ENCODE peak calls at places on chromosome 16, in six cellular contexts. B is activated gamma-delta T cell treated with anti-CD3 and anti-CD28 coated beads, Interleukin-2, amount 50 U/mL, for 16 hours; T is activated CD8-positive, alpha-beta T cell treated with anti-CD3 and anti-CD28 coated beads for 36 hours; D is stimulated activated CD4-positive, alpha-beta T cell treated with anti-CD3 and anti-CD28 coated beads, Interleukin-15, amount 100 ng/mL, for 48 hours; L is NCI-H1436; E is stomach. F is an unnamed sample.

GRCh38 chr16:50334106-50334975 is 34.4 kb downstream of the BRD7 start:
- DNase-seq in E (no peak), T (no peak), B (no peak), D (no peak), L (no peak), F (no peak)

GRCh38 chr16:50273888-50274770 is 7.8 kb downstream of the ADCY7 start:
- DNase-seq in T (peak; percentile 73), D (no peak), B (peak; percentile 36), E (no peak), L (no peak), F (no peak)

GRCh38 chr16:25060920-25061319 is 45.8 kb upstream of the ARHGAP17 start:
- DNase-seq in B (no peak), L (no peak), E (no peak), T (no peak), D (no peak), F (no peak)

GRCh38 chr16:27972500-27972899 is 91.0 kb downstream of the GSG1L start:
- DNase-seq in B (no peak), E (no peak), T (peak; percentile 76), D (peak; percentile 7), L (peak; percentile 24), F (peak; percentile 25)

GRCh38 chr16:70478912-70479341 is 24.5 kb downstream of the FCSK start:
- DNase-seq in T (no peak), L (no peak), B (no peak), D (no peak), E (no peak), F (no peak)

GRCh38 chr16:30615358-30616076 is 5.3 kb upstream of the ZNF689 start:
- DNase-seq in T (peak; percentile 94), E (peak; percentile 79), B (peak; percentile 39), D (peak; percentile 83), L (no peak), F (peak; percentile 54)

GRCh38 chr16:17368511-17368910 is 102.2 kb downstream of the XYLT1 start:
- DNase-seq in D (no peak), T (no peak), E (no peak), L (no peak), B (no peak), F (no peak)

GRCh38 chr16:8407351-8407750 is 183.0 kb downstream of the TMEM114 start:
- DNase-seq in L (no peak), B (no peak), T (no peak), E (no peak), D (no peak), F (no peak)

GRCh38 chr16:1323296-1324239 is 9.9 kb upstream of the BAIAP3 start:
- DNase-seq in E (no peak), L (no peak), T (no peak), B (no peak), D (no peak), F (no peak)

GRCh38 chr16:68319185-68319908 is 8.5 kb downstream of the PRMT7 start:
- DNase-seq in D (peak; percentile 30), B (peak; percentile 26), T (peak; percentile 91), L (no peak), E (no peak), F (no peak)

GRCh38 chr16:56753410-56753809 is 23.5 kb downstream of the NUP93 start:
- DNase-seq in B (no peak), E (no peak), T (no peak), D (no peak), L (no peak), F (peak; percentile 52)

GRCh38 chr16:59913666-59914065 is 1179.5 kb upstream of the GOT2 start:
- DNase-seq in D (no peak), L (no peak), B (no peak), E (no peak), T (no peak), F (no peak)

GRCh38 chr16:4859190-4859899 is 12.1 kb downstream of the UBN1 start:
- DNase-seq in B (no peak), T (no peak), L (no peak), D (no peak), E (no peak), F (no peak)

GRCh38 chr16:81571592-81572230 is 127.1 kb downstream of the CMIP start:
- DNase-seq in T (no peak), B (no peak), E (no peak), D (no peak), L (no peak), F (no peak)

GRCh38 chr16:10181196-10182162 is 749 bp downstream of the GRIN2A start:
- DNase-seq in T (peak; percentile 49), L (no peak), D (no peak), E (peak; percentile 71), B (no peak), F (peak; percentile 64)

GRCh38 chr16:60329110-60329509 is 1595.0 kb upstream of the GOT2 start:
- DNase-seq in T (no peak), D (no peak), B (no peak), E (no peak), L (no peak), F (no peak)

GRCh38 chr16:56041556-56042140 is 149.6 kb upstream of the GNAO1 start:
- DNase-seq in L (peak; percentile 65), T (peak; percentile 42), E (no peak), D (peak; percentile 4), B (no peak), F (no peak)

GRCh38 chr16:84048871-84049270 is 6.3 kb upstream of the SLC38A8 start:
- DNase-seq in B (no peak), E (no peak), L (no peak), D (no peak), T (no peak), F (no peak)

GRCh38 chr16:84087461-84088151 is 29.1 kb downstream of the MBTPS1 start:
- DNase-seq in E (no peak), B (no peak), L (no peak), T (no peak), D (no peak), F (no peak)

GRCh38 chr16:56191807-56192643 is 736 bp downstream of the GNAO1 start:
- DNase-seq in D (no peak), T (peak; percentile 33), L (no peak), E (no peak), B (no peak), F (no peak)

GRCh38 chr16:12162151-12162559 is 185.6 kb downstream of the SNX29 start:
- DNase-seq in D (no peak), E (no peak), L (no peak), B (no peak), T (no peak), F (no peak)

GRCh38 chr16:85616608-85617311 is 3.6 kb downstream of the GSE1 start:
- DNase-seq in D (no peak), E (peak; percentile 68), B (no peak), T (peak; percentile 74), L (no peak), F (no peak)

GRCh38 chr16:4521971-4522623 is 16.5 kb downstream of the CDIP1 start:
- DNase-seq in T (no peak), L (no peak), D (no peak), B (no peak), E (no peak), F (no peak)

GRCh38 chr16:87930456-87930855 is 5.9 kb downstream of the CA5A start:
- DNase-seq in D (no peak), L (no peak), T (peak; percentile 23), E (no peak), B (no peak), F (no peak)

GRCh38 chr16:3004319-3004718 is 8.4 kb upstream of the CLDN9 start:
- DNase-seq in L (no peak), E (no peak), B (no peak), T (peak; percentile 34), D (no peak), F (no peak)

GRCh38 chr16:89261691-89262563 is 44.4 kb downstream of the ZNF778 start:
- DNase-seq in D (no peak), L (no peak), E (peak; percentile 40), T (no peak), B (no peak), F (peak; percentile 31)

GRCh38 chr16:68993885-68994284 is 111.6 kb upstream of the HAS3 start:
- DNase-seq in E (no peak), B (no peak), T (no peak), L (no peak), D (no peak), F (peak; percentile 93)

GRCh38 chr16:10964039-10964890 is 19.9 kb downstream of the CLEC16A start:
- DNase-seq in L (peak; percentile 66), D (peak; percentile 81), B (peak; percentile 62), E (peak; percentile 87), T (peak; percentile 85), F (peak; percentile 82)

GRCh38 chr16:12573730-12574383 is 229.8 kb downstream of the CPPED1 start:
- DNase-seq in D (peak; percentile 55), T (peak; percentile 88), E (peak; percentile 79), L (peak; percentile 40), B (peak; percentile 64), F (peak; percentile 30)

GRCh38 chr16:10441726-10442125 is 55.9 kb downstream of the ATF7IP2 start:
- DNase-seq in L (no peak), D (no peak), T (no peak), E (no peak), B (no peak), F (no peak)

GRCh38 chr16:89919535-89920406 is 1.1 kb downstream of the MC1R start:
- DNase-seq in T (no peak), D (no peak), L (no peak), B (no peak), E (no peak), F (no peak)

GRCh38 chr16:16861546-16861945 is 482.6 kb downstream of the NPIPA7 start:
- DNase-seq in L (peak; percentile 41), T (peak; percentile 66), D (peak; percentile 8), B (peak; percentile 12), E (peak; percentile 45), F (peak; percentile 45)

GRCh38 chr16:58551496-58551895 is 36.2 kb downstream of the SETD6 start:
- DNase-seq in E (no peak), D (no peak), L (no peak), B (no peak), T (no peak), F (no peak)

GRCh38 chr16:1145383-1146100 is 7.4 kb upstream of the CACNA1H start:
- DNase-seq in T (no peak), B (no peak), D (no peak), L (no peak), E (no peak), F (no peak)

GRCh38 chr16:88816736-88817535 is 5.2 kb upstream of the APRT start:
- DNase-seq in D (no peak), L (no peak), T (no peak), B (no peak), E (no peak), F (no peak)

GRCh38 chr16:74611721-74612120 is 4.8 kb upstream of the GLG1 start:
- DNase-seq in L (no peak), D (no peak), E (no peak), B (no peak), T (no peak), F (peak; percentile 70)

GRCh38 chr16:20744922-20745440 is 3.4 kb upstream of the THUMPD1 start:
- DNase-seq in D (no peak), B (no peak), T (no peak), L (no peak), E (no peak), F (no peak)

GRCh38 chr16:4895366-4895765 is 41.6 kb downstream of the PPL start:
- DNase-seq in T (no peak), E (no peak), D (no peak), B (no peak), L (no peak), F (no peak)

F was measured in fibroblast of mammary gland.